ENCODE peak calls at places on chromosomes 6 and 20, in six cellular contexts. C is K562; A is CD4-positive, alpha-beta memory T cell; S is cardiac muscle cell; K is GM12865; N is dorsolateral prefrontal cortex. U is an unnamed sample.

GRCh38 chr6:6843057-6843627 is 254.6 kb downstream of the LY86 start:
- DNase-seq in N (no peak), S (no peak), A (no peak), C (no peak), K (no peak), U (no peak)

GRCh38 chr20:52533401-52533800 is 341.8 kb upstream of the ZFP64 start:
- DNase-seq in A (no peak), N (no peak), K (no peak), C (peak), S (no peak), U (no peak)

GRCh38 chr20:50931048-50931305 is 260 bp downstream of the ADNP start:
- DNase-seq in K (no peak), N (no peak), S (no peak), A (no peak), C (peak), U (no peak)

GRCh38 chr20:36090223-36090622 is 64.3 kb upstream of the EPB41L1 start:
- DNase-seq in N (no peak), A (no peak), S (no peak), C (no peak), K (no peak), U (no peak)

GRCh38 chr20:33437141-33437911 is 6.2 kb downstream of the SNTA1 start:
- DNase-seq in N (peak), A (no peak), C (no peak), S (peak), K (no peak), U (no peak)

GRCh38 chr6:90646936-90647335 is 60.1 kb upstream of the MAP3K7 start:
- DNase-seq in A (no peak), N (no peak), K (no peak), C (no peak), S (no peak), U (no peak)

GRCh38 chr6:101662111-101662897 is 268.8 kb downstream of the GRIK2 start:
- DNase-seq in A (no peak), K (peak), N (no peak), C (no peak), S (no peak), U (no peak)

GRCh38 chr6:163688971-163689370 is 274.5 kb downstream of the QKI start:
- DNase-seq in K (no peak), N (no peak), A (no peak), C (no peak), S (no peak), U (peak)

GRCh38 chr6:78513856-78514255 is 353.5 kb upstream of the IRAK1BP1 start:
- DNase-seq in N (no peak), S (no peak), A (no peak), C (no peak), K (peak), U (no peak)

GRCh38 chr6:30518505-30518850 is 29.2 kb downstream of the HLA-E start:
- DNase-seq in C (no peak), A (peak), N (no peak), K (no peak), S (no peak), U (no peak)

GRCh38 chr6:158923801-158924498 is 76.1 kb downstream of the RSPH3 start:
- DNase-seq in N (no peak), K (no peak), A (no peak), S (no peak), C (no peak), U (no peak)

GRCh38 chr6:16108996-16109658 is 19.8 kb upstream of the MYLIP start:
- DNase-seq in C (peak), S (peak), K (no peak), A (no peak), N (no peak), U (no peak)

GRCh38 chr6:39882567-39882953 is 51.7 kb downstream of the MOCS1 start:
- DNase-seq in N (no peak), K (no peak), S (no peak), A (no peak), C (no peak), U (peak)

GRCh38 chr6:52049252-52050050 is 38.0 kb downstream of the PKHD1 start:
- DNase-seq in K (peak), S (peak), A (peak), N (no peak), C (peak), U (no peak)

GRCh38 chr20:62156592-62157386 is 13.2 kb downstream of the SS18L1 start:
- DNase-seq in K (peak), A (peak), S (peak), C (peak), N (peak), U (no peak)

GRCh38 chr20:57387945-57388351 is 3.2 kb upstream of the RBM38 start:
- DNase-seq in C (no peak), A (no peak), S (no peak), N (no peak), K (no peak), U (no peak)

GRCh38 chr6:63392092-63392724 is 72.4 kb upstream of the LGSN start:
- DNase-seq in S (no peak), N (no peak), A (no peak), C (no peak), K (no peak), U (no peak)

GRCh38 chr6:160420253-160420968 is 72.2 kb downstream of the SLC22A3 start:
- DNase-seq in A (no peak), K (no peak), C (no peak), S (no peak), N (no peak), U (no peak)

GRCh38 chr6:4381379-4381778 is 246.0 kb upstream of the ECI2 start:
- DNase-seq in N (no peak), S (no peak), C (no peak), A (no peak), K (no peak), U (peak)

GRCh38 chr6:17393335-17394191 is at the start of gene CAP2:
- DNase-seq in C (peak), K (no peak), S (peak), N (peak), A (no peak), U (no peak)

GRCh38 chr6:45625191-45625664 is 247.5 kb upstream of the SUPT3H start:
- DNase-seq in C (no peak), S (no peak), K (no peak), N (no peak), A (no peak), U (no peak)

GRCh38 chr6:158999154-158999668 is 791 bp downstream of the RSPH3 start:
- DNase-seq in C (no peak), N (no peak), A (peak), K (no peak), S (no peak), U (no peak)

GRCh38 chr6:149095842-149096241 is 221.7 kb upstream of the TAB2 start:
- DNase-seq in C (no peak), S (no peak), N (no peak), A (no peak), K (no peak), U (no peak)

GRCh38 chr20:36629719-36630340 is 16.2 kb downstream of the SLA2 start:
- DNase-seq in C (no peak), K (peak), N (no peak), A (peak), S (no peak), U (no peak)

GRCh38 chr6:165222315-165223025 is 86.9 kb downstream of the C6orf118 start:
- DNase-seq in C (no peak), K (no peak), N (no peak), S (no peak), A (no peak), U (peak)

GRCh38 chr6:33786736-33787135 is 2.2 kb downstream of the LEMD2 start:
- DNase-seq in A (no peak), K (no peak), C (no peak), S (no peak), N (no peak), U (no peak)
- H3K4me3 ChIP-seq in A (no peak), K (no peak), C (no peak), S (no peak), N (no peak), U (no peak)

GRCh38 chr6:36840471-36841461 is 1.5 kb upstream of the CPNE5 start:
- DNase-seq in N (peak), K (no peak), S (no peak), C (no peak), A (peak), U (no peak)
- H3K4me3 ChIP-seq in N (peak), K (no peak), S (peak), C (no peak), A (peak), U (peak)

GRCh38 chr6:47366335-47366879 is 56.7 kb upstream of the TNFRSF21 start:
- DNase-seq in S (no peak), A (no peak), C (no peak), N (no peak), K (no peak), U (no peak)

GRCh38 chr6:47360388-47360787 is 50.7 kb upstream of the TNFRSF21 start:
- DNase-seq in A (no peak), C (no peak), N (no peak), K (peak), S (no peak), U (no peak)

GRCh38 chr6:47362857-47363461 is 53.3 kb upstream of the TNFRSF21 start:
- DNase-seq in K (no peak), A (no peak), C (no peak), S (no peak), N (no peak), U (no peak)

GRCh38 chr6:47358440-47359225 is 48.9 kb upstream of the TNFRSF21 start:
- DNase-seq in K (peak), C (no peak), S (no peak), A (no peak), N (no peak), U (no peak)

DNA sequence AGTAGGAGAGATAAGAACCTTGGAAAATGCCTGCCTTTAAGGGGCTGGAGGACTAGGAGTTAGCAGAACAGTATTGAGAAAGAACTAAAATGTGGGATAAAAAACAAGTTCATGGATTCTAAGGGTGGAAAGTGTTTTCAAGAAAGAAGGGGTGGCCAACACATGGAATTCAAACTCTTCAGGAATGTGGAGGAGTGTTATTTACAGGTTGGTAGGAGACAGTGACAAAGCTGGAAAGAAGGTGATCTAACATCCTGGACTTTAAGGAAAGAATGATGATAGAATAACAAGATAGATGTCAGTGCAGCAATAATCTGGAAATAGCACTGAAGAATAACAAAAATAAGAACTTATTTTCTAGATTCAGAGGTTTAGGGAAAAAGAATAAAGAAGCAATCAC is 54.0 kb upstream of the TNFRSF21 start:
- DNase-seq in C (no peak), A (no peak), S (no peak), N (no peak), K (no peak), U (no peak)
- H3K4me3 ChIP-seq in C (no peak), A (no peak), S (no peak), N (no peak), K (no peak), U (no peak)

GRCh38 chr20:47357296-47358051 is 975 bp upstream of the ZMYND8 start:
- DNase-seq in N (peak), S (peak), A (peak), C (peak), K (peak), U (peak)
- H3K4me3 ChIP-seq in N (no peak), S (no peak), A (peak), C (peak), K (peak), U (peak)

GRCh38 chr6:27593200-27593818 is 120.4 kb upstream of the ZNF184 start:
- DNase-seq in K (peak), C (no peak), N (no peak), A (no peak), S (no peak), U (no peak)

GRCh38 chr6:27592481-27593199 is 119.7 kb upstream of the ZNF184 start:
- DNase-seq in A (peak), S (peak), C (peak), K (peak), N (no peak), U (no peak)

GRCh38 chr6:27591660-27592059 is 118.8 kb upstream of the ZNF184 start:
- DNase-seq in A (no peak), C (peak), S (peak), K (peak), N (no peak), U (no peak)

GRCh38 chr6:27592107-27592480 is 119.2 kb upstream of the ZNF184 start:
- DNase-seq in C (no peak), S (peak), N (no peak), K (peak), A (no peak), U (no peak)

DNA sequence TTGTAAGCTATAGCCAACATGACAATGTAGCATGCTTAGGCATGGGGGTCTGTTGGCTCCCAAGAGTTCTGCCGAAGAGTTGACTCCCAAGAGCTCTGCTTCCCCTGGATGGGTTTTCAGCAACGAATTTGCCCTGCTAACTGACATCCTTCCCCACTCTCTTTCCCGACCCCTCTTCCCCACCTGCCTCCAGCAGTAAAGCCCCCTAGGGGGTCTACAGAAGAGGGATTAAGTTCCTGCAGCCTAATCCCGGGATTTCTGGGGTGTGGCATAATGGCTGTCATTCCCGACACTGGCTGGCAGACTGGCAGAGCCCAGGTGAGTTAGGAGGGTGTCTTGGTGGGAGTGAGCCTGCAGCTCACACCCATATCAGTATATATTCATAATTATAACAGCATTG is 121.0 kb upstream of the ZNF184 start:
- DNase-seq in K (no peak), A (no peak), S (no peak), C (no peak), N (no peak), U (no peak)
- H3K4me3 ChIP-seq in K (peak), A (no peak), S (no peak), C (peak), N (no peak), U (no peak)

DNA sequence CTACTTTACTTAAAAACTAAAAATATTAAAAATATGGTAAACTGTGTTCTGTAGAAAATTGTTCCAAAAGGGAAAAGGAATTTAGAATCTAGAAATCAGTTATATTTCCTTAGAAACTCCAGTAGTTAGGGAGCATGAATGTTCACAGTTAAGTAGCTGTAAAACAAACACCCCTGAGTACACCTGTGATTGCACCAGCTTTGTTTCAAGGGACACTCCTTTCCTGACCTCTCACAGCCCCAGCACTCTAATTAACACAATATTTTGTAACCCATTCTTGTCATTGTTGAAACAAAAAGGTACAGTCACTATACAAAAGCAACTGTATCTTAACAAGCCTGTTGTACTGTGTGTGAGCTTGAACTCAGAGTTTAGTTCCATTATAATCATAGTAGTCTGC is 72.3 kb downstream of the NCOA7 start:
- DNase-seq in N (no peak), K (no peak), A (no peak), C (no peak), S (no peak), U (no peak)
- H3K4me3 ChIP-seq in N (no peak), K (no peak), A (no peak), C (no peak), S (no peak), U (no peak)

GRCh38 chr20:38839563-38839962 is 34.1 kb downstream of the PPP1R16B start:
- DNase-seq in S (no peak), A (no peak), C (no peak), N (no peak), K (no peak), U (no peak)
- H3K4me3 ChIP-seq in S (no peak), A (no peak), C (no peak), N (no peak), K (no peak), U (no peak)

DNA sequence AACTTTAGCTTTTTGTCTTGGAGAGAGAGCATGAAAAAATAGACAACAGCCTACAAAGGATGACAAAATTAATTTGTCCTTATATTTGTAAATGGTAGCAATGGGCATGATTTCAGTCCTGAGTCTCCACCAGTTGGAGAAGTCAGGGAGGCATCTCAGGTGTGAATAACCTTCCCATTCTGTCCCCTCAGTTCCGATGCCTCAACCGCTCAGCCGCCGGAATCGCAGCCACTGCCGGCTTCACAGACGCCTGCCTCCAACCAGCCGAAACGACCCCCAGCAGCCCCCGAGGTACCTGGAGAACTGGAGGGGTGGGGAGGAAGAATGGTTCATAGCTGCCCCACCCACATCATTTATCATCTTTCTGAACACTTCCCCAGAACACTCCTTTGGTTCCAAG is 3.6 kb downstream of the PRRC2A start:
- DNase-seq in C (no peak), A (no peak), S (no peak), K (no peak), N (no peak), U (no peak)
- H3K4me3 ChIP-seq in C (no peak), A (no peak), S (no peak), K (no peak), N (no peak), U (no peak)